ENCODE peak calls at places on chromosomes 16 and 17, in nine cellular contexts. Y, V, C, P, W, H, L, J and Z are unnamed samples.

GRCh38 chr17:63247706-63248105 is 198.4 kb downstream of the CYB561 start:
- DNase-seq in Y (no peak), V (no peak), C (no peak), P (no peak), W (no peak), H (peak), L (no peak), J (no peak), Z (no peak)

GRCh38 chr16:15676506-15676905 is 26.5 kb downstream of the NDE1 start:
- DNase-seq in Y (no peak), V (no peak), C (no peak), P (no peak), W (no peak), H (no peak), L (no peak), J (no peak), Z (no peak)

GRCh38 chr16:88071908-88072307 is 120.7 kb downstream of the BANP start:
- DNase-seq in Y (no peak), V (no peak), C (no peak), P (no peak), W (no peak), H (no peak), L (no peak), J (no peak), Z (no peak)

GRCh38 chr17:13176436-13176835 is 158.6 kb upstream of the ELAC2 start:
- DNase-seq in Y (no peak), V (no peak), C (no peak), P (peak), W (no peak), H (no peak), L (no peak), J (no peak), Z (no peak)

GRCh38 chr17:82648761-82649474 is 674 bp upstream of the WDR45B start:
- DNase-seq in Y (peak), V (peak), C (no peak), P (peak), W (peak), H (peak), L (peak), J (peak), Z (peak)

GRCh38 chr16:19153876-19154275 is 14.2 kb upstream of the SYT17 start:
- DNase-seq in Y (no peak), V (no peak), C (no peak), P (no peak), W (no peak), H (no peak), L (peak), J (no peak), Z (peak)

GRCh38 chr16:50338371-50339231 is 30.2 kb downstream of the BRD7 start:
- DNase-seq in Y (no peak), V (peak), C (no peak), P (no peak), W (no peak), H (no peak), L (no peak), J (no peak), Z (no peak)

GRCh38 chr17:17933775-17934174 is 38.4 kb downstream of the TOM1L2 start:
- DNase-seq in Y (no peak), V (no peak), C (no peak), P (no peak), W (no peak), H (peak), L (no peak), J (no peak), Z (no peak)

GRCh38 chr17:46851029-46851741 is at the start of gene WNT9B:
- DNase-seq in Y (no peak), V (peak), C (peak), P (peak), W (no peak), H (no peak), L (no peak), J (peak), Z (no peak)

GRCh38 chr17:78899361-78900260 is 3.4 kb downstream of the CEP295NL start:
- DNase-seq in Y (no peak), V (peak), C (no peak), P (peak), W (no peak), H (no peak), L (no peak), J (peak), Z (no peak)

GRCh38 chr16:49856741-49857330 is 924 bp upstream of the ZNF423 start:
- DNase-seq in Y (no peak), V (peak), C (no peak), P (peak), W (peak), H (peak), L (peak), J (peak), Z (no peak)